ENCODE peak calls at places on chromosomes 16 and 17, in seven cellular contexts. H is left lung, J is endodermal cell, U is heart right ventricle, D is cardiac fibroblast, Z is ovary, F is lower leg skin. S is an unnamed sample.

GRCh38 chr17:79947351-79948031 is 88.2 kb downstream of the TBC1D16 start:
- DNase-seq in U (no peak), H (no peak), F (no peak), D (peak; percentile 84), Z (peak; percentile 24), J (no peak), S (no peak)

GRCh38 chr16:63998-64913 is 8.2 kb downstream of the RHBDF1 start:
- DNase-seq in Z (no peak), H (no peak), F (no peak), D (no peak), J (no peak), U (no peak), S (no peak)

GRCh38 chr16:55836158-55836611 is 3.3 kb upstream of the CES1 start:
- DNase-seq in J (no peak), U (no peak), D (no peak), Z (no peak), F (no peak), H (no peak), S (no peak)

GRCh38 chr16:56262148-56262878 is 71.0 kb downstream of the GNAO1 start:
- DNase-seq in J (no peak), D (no peak), F (no peak), U (no peak), H (no peak), Z (no peak), S (no peak)

GRCh38 chr17:10172241-10172741 is 26.1 kb downstream of the GAS7 start:
- DNase-seq in U (no peak), F (no peak), D (no peak), Z (no peak), J (no peak), H (peak; percentile 53), S (peak; percentile 61)

GRCh38 chr16:88896238-88897065 is 30.0 kb upstream of the PABPN1L start:
- DNase-seq in J (no peak), Z (no peak), F (no peak), U (no peak), H (no peak), D (no peak), S (no peak)

GRCh38 chr16:86722970-86723369 is 144.6 kb downstream of the FOXL1 start:
- DNase-seq in Z (no peak), U (no peak), D (peak; percentile 64), F (no peak), H (no peak), J (no peak), S (no peak)

GRCh38 chr17:76867578-76868175 is 527 bp upstream of the MGAT5B start:
- DNase-seq in U (no peak), J (peak; percentile 90), F (no peak), D (peak; percentile 64), H (no peak), Z (no peak), S (no peak)

GRCh38 chr17:73710095-73710592 is 65.9 kb upstream of the SDK2 start:
- DNase-seq in D (peak; percentile 28), F (peak; percentile 43), U (peak; percentile 60), Z (no peak), J (peak; percentile 97), H (peak; percentile 47), S (peak; percentile 68)

GRCh38 chr17:4497101-4497824 is 1.4 kb upstream of the SPNS2 start:
- DNase-seq in J (no peak), D (peak; percentile 18), F (no peak), Z (no peak), H (no peak), U (no peak), S (peak; percentile 51)

GRCh38 chr17:60141111-60142018 is 8.4 kb upstream of the CA4 start:
- DNase-seq in Z (no peak), F (no peak), U (no peak), J (peak; percentile 83), H (no peak), D (peak; percentile 71), S (no peak)

GRCh38 chr17:55531053-55531728 is 19.9 kb upstream of the SMIM36 start:
- DNase-seq in Z (no peak), D (no peak), F (no peak), H (no peak), J (no peak), U (no peak), S (no peak)

GRCh38 chr16:4494746-4495490 is 18.7 kb downstream of the HMOX2 start:
- DNase-seq in H (no peak), F (no peak), D (peak; percentile 85), Z (no peak), J (no peak), U (no peak), S (no peak)

GRCh38 chr16:89318871-89319627 is 101.5 kb downstream of the ZNF778 start:
- DNase-seq in D (no peak), J (no peak), H (no peak), F (no peak), Z (no peak), U (peak; percentile 9), S (no peak)

GRCh38 chr16:72099377-72099818 is 5.8 kb downstream of the DHX38 start:
- DNase-seq in F (no peak), Z (no peak), D (peak; percentile 66), H (no peak), U (no peak), J (peak; percentile 90), S (peak; percentile 74)

GRCh38 chr17:59617141-59617757 is 2.4 kb upstream of the CLTC start:
- DNase-seq in J (no peak), F (no peak), U (no peak), H (no peak), Z (no peak), D (no peak), S (no peak)

DNA sequence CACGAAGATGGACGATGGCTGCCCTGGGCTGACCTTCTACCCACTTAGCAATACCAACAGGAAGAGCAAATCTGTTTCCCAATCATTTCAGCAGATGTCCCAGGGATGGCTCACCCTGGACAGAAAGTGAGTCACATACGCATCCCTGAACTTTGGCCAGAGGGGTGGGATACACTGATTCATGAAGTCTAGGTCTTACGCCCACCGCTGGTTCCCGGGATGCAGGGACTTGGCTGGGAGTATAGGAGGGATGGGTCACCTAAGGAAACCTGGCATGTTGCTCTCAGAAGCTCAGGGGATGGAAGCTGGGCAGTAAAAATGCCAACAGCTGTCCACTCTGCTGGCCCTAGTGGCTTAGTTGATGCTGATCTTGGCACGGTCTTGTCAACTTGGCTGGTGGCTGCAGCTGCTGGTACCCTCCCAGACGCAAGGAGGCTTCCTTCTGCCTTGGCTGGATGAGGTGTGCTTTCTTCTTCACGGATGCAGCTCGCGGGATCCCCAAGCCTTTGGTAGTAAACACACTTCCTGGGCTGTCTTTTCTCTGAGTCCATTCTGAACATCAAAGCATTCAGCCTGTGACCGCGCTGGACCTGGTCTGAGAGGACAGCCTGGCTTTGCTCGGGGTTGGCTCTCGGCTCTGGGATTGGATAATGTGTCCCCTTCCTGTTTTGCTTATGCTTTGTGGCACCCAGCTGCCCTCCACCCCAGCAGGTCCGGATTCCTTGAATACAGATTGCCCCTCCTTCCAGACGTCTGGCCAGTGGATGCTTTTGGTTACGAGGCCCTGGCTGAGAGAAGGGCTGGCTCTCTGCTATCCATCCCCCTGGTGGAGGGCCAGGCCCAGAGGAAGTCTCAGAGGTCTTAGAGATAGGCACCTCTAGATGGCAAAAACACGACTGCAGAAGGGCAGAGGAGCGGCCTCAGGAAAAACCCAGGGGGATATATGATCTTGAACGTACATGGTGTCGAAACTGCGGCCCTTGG is 71.5 kb downstream of the RAP1GAP2 start:
- DNase-seq in H (no peak), U (no peak), Z (no peak), D (peak; percentile 80), F (no peak), J (peak; percentile 97), S (peak; percentile 10)
- TF ChIP-seq CTCF in H (no peak), U (no peak), Z (no peak), D (no peak), F (no peak), J (peak; percentile 73), S (no peak)

DNA sequence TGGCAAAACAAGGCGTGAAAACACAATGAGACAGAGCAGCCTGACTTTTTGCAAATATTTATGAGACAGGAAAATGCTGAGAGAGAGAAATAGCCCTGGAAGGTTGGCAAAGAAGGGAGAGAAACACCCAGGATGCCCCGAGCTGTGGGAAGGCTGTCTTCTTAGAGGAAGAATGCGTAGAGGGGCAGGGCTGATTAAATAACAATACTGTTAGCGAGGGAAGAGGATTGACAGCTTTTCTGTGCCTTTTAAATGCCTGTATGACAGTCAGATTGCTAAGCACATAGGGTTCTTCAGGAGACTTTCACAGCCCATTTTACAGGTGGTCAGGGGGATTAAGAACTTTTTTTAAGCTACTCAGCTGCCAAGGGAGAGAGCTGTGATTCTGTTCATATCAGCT is 219.2 kb downstream of the SHISA9 start:
- DNase-seq in J (peak; percentile 60), H (no peak), F (no peak), U (no peak), D (no peak), Z (no peak), S (no peak)
- H3K4me3 ChIP-seq in J (peak overlapping the region; percentile 12), H (no peak overlapping the region), F (no peak overlapping the region), U (no peak overlapping the region), D (no peak overlapping the region), Z (no peak overlapping the region), S (no peak overlapping the region)

DNA sequence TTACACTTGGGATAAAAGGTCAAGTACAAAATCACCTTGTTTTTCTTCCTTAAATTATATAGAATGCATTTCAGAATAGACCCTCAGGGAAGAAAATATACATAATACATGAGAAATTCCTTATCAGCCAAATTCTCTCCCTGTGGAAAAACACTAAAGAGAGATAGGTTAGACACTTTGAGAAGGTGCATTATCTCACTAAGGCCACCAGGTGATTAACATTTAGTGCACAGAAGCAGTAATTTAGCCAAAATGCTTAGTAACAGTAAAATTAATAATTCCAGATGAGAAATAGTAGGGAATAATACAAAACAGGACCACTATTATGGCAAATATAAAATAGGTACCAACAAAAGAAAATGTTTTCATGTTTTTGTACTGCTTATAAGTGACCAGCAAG is 185.3 kb upstream of the C17orf78 start:
- DNase-seq in H (no peak), D (no peak), Z (no peak), U (no peak), J (no peak), F (no peak), S (no peak)
- TF ChIP-seq CTCF in H (no peak), D (peak; percentile 28), Z (no peak), U (no peak), J (peak; percentile 66), F (no peak), S (no peak)

GRCh38 chr17:81471804-81472456 is 40.7 kb downstream of the ACTG1 start:
- DNase-seq in U (no peak), D (peak; percentile 60), H (no peak), Z (peak; percentile 79), J (peak; percentile 86), F (peak; percentile 80), S (peak; percentile 17)
- H3K4me3 ChIP-seq in U (no peak overlapping the region), D (no peak overlapping the region), H (no peak overlapping the region), Z (peak overlapping the region; percentile 34), J (no peak overlapping the region), F (no peak overlapping the region), S (no peak overlapping the region)

DNA sequence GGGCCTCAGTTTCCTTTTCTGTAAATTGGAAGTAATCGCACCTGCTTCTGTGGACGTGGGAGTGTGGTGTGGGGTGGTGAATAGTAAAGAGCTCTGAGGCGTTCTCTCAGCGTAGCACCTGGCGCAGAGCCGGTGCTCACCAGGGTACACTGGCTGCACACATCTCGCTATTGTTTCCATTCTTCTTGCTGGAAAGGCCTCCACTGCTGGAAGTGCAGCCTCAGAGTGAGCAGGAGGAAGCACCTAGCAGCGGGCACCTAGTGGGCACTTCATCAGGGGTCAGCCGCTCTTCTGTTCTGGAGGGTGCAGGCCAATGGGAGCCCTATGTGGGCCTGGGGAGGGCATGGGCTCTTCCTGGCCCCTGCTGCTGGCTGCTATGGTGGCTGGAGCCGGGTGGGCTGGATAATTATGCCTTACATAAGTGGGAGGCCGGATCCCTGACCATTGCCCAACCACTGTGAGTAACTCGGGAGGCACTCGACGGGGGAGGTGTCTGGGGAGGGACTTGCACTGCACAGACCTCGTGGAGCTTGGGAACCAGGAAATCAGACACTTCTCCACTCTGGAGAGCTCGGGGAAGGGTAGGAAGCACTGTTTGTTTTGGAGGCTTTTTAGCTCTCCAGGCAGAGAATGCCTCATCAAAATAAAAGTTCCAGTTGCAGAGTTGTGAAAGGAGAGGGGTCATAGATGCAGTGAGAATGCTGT is 1.7 kb downstream of the MAP2K3 start:
- DNase-seq in F (peak; percentile 92), U (peak; percentile 82), J (no peak), D (peak; percentile 99), Z (peak; percentile 77), H (peak; percentile 96), S (peak; percentile 34)
- TF ChIP-seq CTCF in F (no peak), U (no peak), J (no peak), D (no peak), Z (no peak), H (no peak), S (no peak)

S was measured in GM12865.